ENCODE peak calls at places on chromosomes 1 and 21, in ten cellular contexts. N, J, U, R, P, Q, W, X, Z and F are unnamed samples.

GRCh38 chr1:236495359-236496120 is 28.2 kb upstream of the LGALS8 start:
- DNase-seq in N (peak; percentile 81), J (no peak), U (no peak), R (no peak), P (no peak), Q (peak; percentile 44), W (no peak), X (no peak), Z (no peak), F (no peak)

GRCh38 chr1:31830511-31830910 is 14.7 kb upstream of the SPOCD1 start:
- DNase-seq in N (no peak), J (no peak), U (no peak), R (no peak), P (no peak), Q (no peak), W (no peak), X (no peak), Z (no peak), F (no peak)

GRCh38 chr21:44533891-44534627 is 5.9 kb downstream of the KRTAP10-1 start:
- DNase-seq in N (peak; percentile 95), J (no peak), U (peak; percentile 11), R (no peak), P (no peak), Q (no peak), W (no peak), X (no peak), Z (no peak), F (no peak)

GRCh38 chr1:168032048-168032447 is 95.2 kb upstream of the MPC2 start:
- DNase-seq in N (no peak), J (no peak), U (no peak), R (no peak), P (no peak), Q (no peak), W (no peak), X (no peak), Z (no peak), F (no peak)

GRCh38 chr1:7120863-7121621 is 335.8 kb downstream of the CAMTA1 start:
- DNase-seq in N (peak; percentile 50), J (no peak), U (no peak), R (no peak), P (no peak), Q (no peak), W (peak; percentile 20), X (no peak), Z (no peak), F (no peak)

GRCh38 chr1:32724678-32725594 is 22.4 kb upstream of the SYNC start:
- DNase-seq in N (peak; percentile 75), J (no peak), U (peak; percentile 59), R (peak; percentile 93), P (peak; percentile 81), Q (peak; percentile 41), W (peak; percentile 23), X (peak; percentile 87), Z (no peak), F (peak; percentile 93)

GRCh38 chr1:43688109-43688387 is 19.3 kb upstream of the ST3GAL3 start:
- DNase-seq in N (no peak), J (no peak), U (no peak), R (no peak), P (no peak), Q (no peak), W (no peak), X (no peak), Z (no peak), F (no peak)

GRCh38 chr1:33792216-33792615 is 71.7 kb upstream of the HMGB4 start:
- DNase-seq in N (no peak), J (no peak), U (no peak), R (no peak), P (no peak), Q (no peak), W (no peak), X (no peak), Z (no peak), F (no peak)

DNA sequence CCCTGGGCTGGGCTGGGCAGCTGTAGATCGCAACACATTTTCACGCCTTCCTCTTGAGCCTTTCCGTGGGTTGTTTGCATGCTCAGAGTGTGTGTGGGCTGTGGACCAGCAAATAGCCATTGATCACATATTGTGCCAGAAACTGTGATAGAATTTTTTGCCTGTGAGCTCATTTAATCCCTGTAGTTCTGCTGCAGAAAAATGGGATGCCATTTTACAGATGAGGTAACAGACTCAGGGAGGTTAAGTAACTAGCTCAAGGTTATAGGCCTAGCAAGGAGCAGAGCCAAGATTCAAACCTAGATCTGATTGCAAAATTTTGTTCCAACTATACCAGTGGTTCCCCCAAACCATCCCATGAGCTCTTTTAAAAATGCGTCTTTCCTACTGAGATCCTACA is 10.5 kb downstream of the SPATA46 start:
- DNase-seq in N (no peak), J (no peak), U (no peak), R (no peak), P (no peak), Q (no peak), W (no peak), X (no peak), Z (no peak), F (no peak)
- H3K4me3 ChIP-seq in N (no peak overlapping the region), J (no peak overlapping the region), U (no peak overlapping the region), R (no peak overlapping the region), P (no peak overlapping the region), Q (no peak overlapping the region), W (no peak overlapping the region), X (no peak overlapping the region), Z (no peak overlapping the region), F (no peak overlapping the region)

GRCh38 chr1:156113263-156114004 is 1.1 kb upstream of the LMNA start:
- DNase-seq in N (no peak), J (peak; percentile 18), U (no peak), R (peak; percentile 34), P (no peak), Q (peak; percentile 26), W (no peak), X (no peak), Z (no peak), F (no peak)

GRCh38 chr1:156114101-156114918 is at the start of gene LMNA:
- DNase-seq in N (peak; percentile 96), J (peak; percentile 95), U (peak; percentile 94), R (peak; percentile 98), P (peak; percentile 98), Q (peak; percentile 80), W (peak; percentile 95), X (peak; percentile 98), Z (peak; percentile 87), F (peak; percentile 93)

GRCh38 chr1:156112276-156113137 is 2.0 kb upstream of the LMNA start:
- DNase-seq in N (no peak), J (no peak), U (no peak), R (no peak), P (no peak), Q (no peak), W (no peak), X (no peak), Z (no peak), F (no peak)

GRCh38 chr1:156115514-156116374 is 1.2 kb downstream of the LMNA start:
- DNase-seq in N (peak; percentile 78), J (peak; percentile 79), U (peak; percentile 78), R (peak; percentile 86), P (no peak), Q (peak; percentile 55), W (peak; percentile 80), X (peak; percentile 80), Z (no peak), F (peak; percentile 45)

DNA sequence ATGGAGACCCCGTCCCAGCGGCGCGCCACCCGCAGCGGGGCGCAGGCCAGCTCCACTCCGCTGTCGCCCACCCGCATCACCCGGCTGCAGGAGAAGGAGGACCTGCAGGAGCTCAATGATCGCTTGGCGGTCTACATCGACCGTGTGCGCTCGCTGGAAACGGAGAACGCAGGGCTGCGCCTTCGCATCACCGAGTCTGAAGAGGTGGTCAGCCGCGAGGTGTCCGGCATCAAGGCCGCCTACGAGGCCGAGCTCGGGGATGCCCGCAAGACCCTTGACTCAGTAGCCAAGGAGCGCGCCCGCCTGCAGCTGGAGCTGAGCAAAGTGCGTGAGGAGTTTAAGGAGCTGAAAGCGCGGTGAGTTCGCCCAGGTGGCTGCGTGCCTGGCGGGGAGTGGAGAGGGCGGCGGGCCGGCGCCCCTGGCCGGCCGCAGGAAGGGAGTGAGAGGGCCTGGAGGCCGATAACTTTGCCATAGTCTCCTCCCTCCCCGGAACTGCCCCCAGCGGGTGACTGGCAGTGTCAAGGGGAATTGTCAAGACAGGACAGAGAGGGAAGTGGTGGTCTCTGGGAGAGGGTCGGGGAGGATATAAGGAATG is 505 bp downstream of the LMNA start:
- DNase-seq in N (peak; percentile 84), J (no peak), U (peak; percentile 73), R (no peak), P (no peak), Q (peak; percentile 55), W (no peak), X (peak; percentile 41), Z (no peak), F (no peak)
- H3K4me3 ChIP-seq in N (peak overlapping the region; percentile 99), J (peak overlapping the region; percentile 96), U (peak overlapping the region; percentile 97), R (peak overlapping the region; percentile 74), P (peak overlapping the region; percentile 99), Q (peak overlapping the region; percentile 59), W (peak overlapping the region; percentile 91), X (peak overlapping the region; percentile 86), Z (peak overlapping the region; percentile 96), F (peak overlapping the region; percentile 100)

GRCh38 chr1:174988539-174988938 is 11.2 kb upstream of the CACYBP start:
- DNase-seq in N (no peak), J (no peak), U (no peak), R (no peak), P (no peak), Q (no peak), W (no peak), X (no peak), Z (no peak), F (no peak)

GRCh38 chr1:174988986-174989385 is 10.8 kb upstream of the CACYBP start:
- DNase-seq in N (no peak), J (no peak), U (no peak), R (no peak), P (no peak), Q (no peak), W (no peak), X (no peak), Z (no peak), F (no peak)

GRCh38 chr1:174991473-174991872 is 8.3 kb upstream of the CACYBP start:
- DNase-seq in N (no peak), J (no peak), U (no peak), R (no peak), P (no peak), Q (no peak), W (no peak), X (no peak), Z (no peak), F (no peak)

GRCh38 chr1:174989540-174990181 is 10.1 kb upstream of the CACYBP start:
- DNase-seq in N (no peak), J (peak; percentile 56), U (no peak), R (no peak), P (no peak), Q (no peak), W (no peak), X (no peak), Z (no peak), F (no peak)

GRCh38 chr1:174990382-174990999 is 9.3 kb upstream of the CACYBP start:
- DNase-seq in N (no peak), J (no peak), U (no peak), R (peak; percentile 28), P (peak; percentile 71), Q (no peak), W (peak; percentile 27), X (peak; percentile 73), Z (no peak), F (peak; percentile 76)
- H3K4me3 ChIP-seq in N (no peak overlapping the region), J (peak overlapping the region; percentile 46), U (no peak overlapping the region), R (peak overlapping the region; percentile 17), P (peak overlapping the region; percentile 54), Q (no peak overlapping the region), W (peak overlapping the region; percentile 3), X (peak overlapping the region; percentile 84), Z (no peak overlapping the region), F (peak overlapping the region; percentile 44)

DNA sequence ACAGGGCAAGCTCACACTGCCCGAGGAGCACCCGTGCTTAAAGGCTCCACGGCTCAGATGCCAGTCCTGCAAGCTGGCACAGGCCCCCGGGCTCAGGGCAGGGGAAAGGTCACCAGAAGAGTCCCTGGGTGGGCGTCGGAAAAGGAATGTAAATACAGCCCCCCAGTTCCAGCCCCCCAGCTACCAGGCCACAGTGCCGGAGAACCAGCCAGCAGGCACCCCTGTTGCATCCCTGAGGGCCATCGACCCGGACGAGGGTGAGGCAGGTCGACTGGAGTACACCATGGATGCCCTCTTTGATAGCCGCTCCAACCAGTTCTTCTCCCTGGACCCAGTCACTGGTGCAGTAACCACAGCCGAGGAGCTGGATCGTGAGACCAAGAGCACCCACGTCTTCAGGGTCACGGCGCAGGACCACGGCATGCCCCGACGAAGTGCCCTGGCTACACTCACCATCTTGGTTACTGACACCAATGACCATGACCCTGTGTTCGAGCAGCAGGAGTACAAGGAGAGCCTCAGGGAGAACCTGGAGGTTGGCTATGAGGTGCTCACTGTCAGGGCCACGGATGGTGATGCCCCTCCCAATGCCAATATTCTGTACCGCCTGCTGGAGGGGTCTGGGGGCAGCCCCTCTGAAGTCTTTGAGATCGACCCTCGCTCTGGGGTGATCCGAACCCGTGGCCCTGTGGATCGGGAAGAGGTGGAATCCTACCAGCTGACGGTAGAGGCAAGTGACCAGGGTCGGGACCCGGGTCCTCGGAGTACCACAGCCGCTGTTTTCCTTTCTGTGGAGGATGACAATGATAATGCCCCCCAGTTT is 1.3 kb downstream of the CELSR2 start:
- DNase-seq in N (peak; percentile 35), J (no peak), U (peak; percentile 30), R (no peak), P (no peak), Q (no peak), W (no peak), X (no peak), Z (no peak), F (no peak)
- H3K4me3 ChIP-seq in N (no peak overlapping the region), J (peak overlapping the region; percentile 47), U (no peak overlapping the region), R (no peak overlapping the region), P (no peak overlapping the region), Q (peak overlapping the region; percentile 67), W (no peak overlapping the region), X (peak overlapping the region; percentile 58), Z (peak overlapping the region; percentile 68), F (peak overlapping the region; percentile 48)